ENCODE peak calls at places on chromosome 1, in eight cellular contexts. L is NCI-H69; X is CD8-positive, alpha-beta T cell; U is nephron progenitor cell; N is pulmonary artery endothelial cell; Z is lung; R is Peyer's patch; J is amygdala. P is an unnamed sample.

GRCh38 chr1:2225029-2225428 is 3.1 kb upstream of the SKI start:
- DNase-seq in L (no peak), X (no peak), U (no peak), N (no peak), Z (no peak), R (no peak), J (no peak), P (no peak)

GRCh38 chr1:231508497-231508896 is 20.0 kb upstream of the TSNAX start:
- DNase-seq in L (no peak), X (no peak), U (no peak), N (no peak), Z (no peak), R (no peak), J (no peak), P (no peak)

GRCh38 chr1:48673725-48674124 is 103.0 kb downstream of the BEND5 start:
- DNase-seq in L (peak; percentile 69), X (no peak), U (no peak), N (no peak), Z (no peak), R (no peak), J (no peak), P (peak; percentile 48)

GRCh38 chr1:183215936-183216335 is 29.9 kb downstream of the LAMC2 start:
- DNase-seq in L (no peak), X (no peak), U (no peak), N (no peak), Z (no peak), R (no peak), J (no peak), P (no peak)

GRCh38 chr1:240136402-240136801 is 44.7 kb downstream of the FMN2 start:
- DNase-seq in L (no peak), X (no peak), U (no peak), N (no peak), Z (no peak), R (no peak), J (no peak), P (no peak)

GRCh38 chr1:167427843-167428242 is 90.5 kb downstream of the CD247 start:
- DNase-seq in L (no peak), X (no peak), U (no peak), N (no peak), Z (no peak), R (no peak), J (no peak), P (no peak)

GRCh38 chr1:104921552-104921951 is 1171.9 kb downstream of the AMY1C start:
- DNase-seq in L (peak; percentile 2), X (no peak), U (no peak), N (no peak), Z (no peak), R (no peak), J (no peak), P (no peak)

GRCh38 chr1:117646956-117647355 is 41.1 kb downstream of the TENT5C start:
- DNase-seq in L (no peak), X (no peak), U (no peak), N (no peak), Z (no peak), R (peak; percentile 36), J (no peak), P (no peak)

GRCh38 chr1:12124693-12125421 is 41.9 kb upstream of the TNFRSF1B start:
- DNase-seq in L (peak; percentile 54), X (peak; percentile 80), U (peak; percentile 84), N (peak; percentile 19), Z (peak; percentile 84), R (peak; percentile 91), J (no peak), P (peak; percentile 87)

GRCh38 chr1:199687321-199687720 is 340.2 kb upstream of the NR5A2 start:
- DNase-seq in L (peak; percentile 68), X (no peak), U (no peak), N (no peak), Z (no peak), R (no peak), J (no peak), P (no peak)

GRCh38 chr1:245390975-245391374 is 236.2 kb downstream of the KIF26B start:
- DNase-seq in L (no peak), X (no peak), U (no peak), N (no peak), Z (no peak), R (no peak), J (no peak), P (no peak)

GRCh38 chr1:10795305-10796021 is 983 bp downstream of the CASZ1 start:
- DNase-seq in L (peak; percentile 55), X (no peak), U (peak; percentile 44), N (no peak), Z (no peak), R (no peak), J (no peak), P (no peak)

GRCh38 chr1:115337633-115338456 is at the start of gene NGF:
- DNase-seq in L (no peak), X (no peak), U (peak; percentile 59), N (no peak), Z (no peak), R (no peak), J (no peak), P (peak; percentile 80)

GRCh38 chr1:164524810-164525209 is 34.2 kb upstream of the PBX1 start:
- DNase-seq in L (no peak), X (no peak), U (no peak), N (no peak), Z (no peak), R (no peak), J (no peak), P (no peak)

GRCh38 chr1:182595641-182596240 is 6.7 kb upstream of the RNASEL start:
- DNase-seq in L (peak; percentile 82), X (peak; percentile 65), U (peak; percentile 80), N (no peak), Z (peak; percentile 77), R (peak; percentile 90), J (no peak), P (peak; percentile 74)

GRCh38 chr1:5978452-5978851 is 13.8 kb downstream of the NPHP4 start:
- DNase-seq in L (no peak), X (no peak), U (no peak), N (no peak), Z (no peak), R (no peak), J (no peak), P (no peak)